ENCODE peak calls at places on chromosome 19, in six cellular contexts. L is NCI-H1930; A is stimulated activated CD4-positive, alpha-beta T cell treated with anti-CD3 and anti-CD28 coated beads, Interleukin-1b, Interleukin-23, amount 100 ng/mL, for 1 hour; D is NCI-H774; M is mesothelial cell of epicardium; Y is hypothalamus. N is an unnamed sample.

GRCh38 chr19:1264801-1265610 is 4.1 kb upstream of the CIRBP start:
- DNase-seq in Y (no peak), M (no peak), D (no peak), A (no peak), L (no peak), N (no peak)

GRCh38 chr19:39264306-39265290 is 3.6 kb upstream of the IFNL2 start:
- DNase-seq in Y (no peak), A (no peak), D (no peak), L (no peak), M (no peak), N (no peak)

GRCh38 chr19:14536926-14537692 is 7.7 kb downstream of the TECR start:
- DNase-seq in A (no peak), Y (peak; percentile 40), L (no peak), D (no peak), M (peak; percentile 68), N (no peak)

GRCh38 chr19:42198676-42199439 is 18.6 kb downstream of the DEDD2 start:
- DNase-seq in Y (no peak), D (no peak), L (no peak), M (no peak), A (no peak), N (no peak)

GRCh38 chr19:51476164-51476563 is 2.2 kb upstream of the CEACAM18 start:
- DNase-seq in A (no peak), L (no peak), Y (no peak), M (no peak), D (no peak), N (no peak)

GRCh38 chr19:17294051-17294891 is 9.0 kb downstream of the ABHD8 start:
- DNase-seq in L (no peak), A (peak; percentile 39), M (no peak), Y (no peak), D (no peak), N (no peak)

GRCh38 chr19:28221736-28222135 is 991.2 kb downstream of the UQCRFS1 start:
- DNase-seq in L (no peak), D (no peak), Y (no peak), M (no peak), A (no peak), N (no peak)

GRCh38 chr19:11375143-11375948 is 880 bp downstream of the SWSAP1 start:
- DNase-seq in L (no peak), D (peak; percentile 4), Y (peak; percentile 33), M (peak; percentile 54), A (no peak), N (no peak)

GRCh38 chr19:51548213-51548651 is 16.8 kb upstream of the SIGLEC6 start:
- DNase-seq in A (no peak), M (no peak), Y (no peak), L (no peak), D (no peak), N (no peak)

GRCh38 chr19:6873708-6874431 is 13.5 kb upstream of the ADGRE1 start:
- DNase-seq in A (no peak), Y (no peak), M (no peak), L (no peak), D (no peak), N (no peak)

GRCh38 chr19:10554760-10555612 is 10.8 kb downstream of the KRI1 start:
- DNase-seq in A (no peak), D (no peak), L (no peak), M (no peak), Y (no peak), N (no peak)

GRCh38 chr19:45598267-45599011 is 3.6 kb downstream of the GPR4 start:
- DNase-seq in M (no peak), D (no peak), Y (no peak), A (no peak), L (no peak), N (no peak)